ENCODE peak calls at places on chromosomes 3 and 15, in four cellular contexts. I is cardiac muscle cell; T is SW480; S is stimulated activated CD4-positive, alpha-beta T cell treated with anti-CD3 and anti-CD28 coated beads, Interleukin-4, amount 100 ng/mL, for 24 hours. P is an unnamed sample.

GRCh38 chr3:127690823-127691452 is 18.2 kb downstream of the ABTB1 start:
- DNase-seq in I (peak; percentile 64), T (peak; percentile 80), S (no peak), P (no peak)

GRCh38 chr3:12345141-12345561 is 56.3 kb downstream of the PPARG start:
- DNase-seq in I (no peak), S (no peak), T (peak; percentile 82), P (no peak)

GRCh38 chr3:185089343-185089742 is 63.5 kb downstream of the C3orf70 start:
- DNase-seq in T (no peak), I (no peak), S (no peak), P (no peak)

GRCh38 chr3:157098121-157098822 is 61.7 kb downstream of the CCNL1 start:
- DNase-seq in T (no peak), I (no peak), S (no peak), P (no peak)

GRCh38 chr3:63855333-63855940 is 8.2 kb downstream of the THOC7 start:
- DNase-seq in I (no peak), S (no peak), T (no peak), P (no peak)

GRCh38 chr15:85757939-85758654 is 36.6 kb downstream of the KLHL25 start:
- DNase-seq in I (no peak), S (no peak), T (no peak), P (no peak)

GRCh38 chr3:47428585-47429145 is 47.1 kb downstream of the SCAP start:
- DNase-seq in T (no peak), S (no peak), I (no peak), P (no peak)

GRCh38 chr3:179526989-179527391 is 35.7 kb upstream of the ACTL6A start:
- DNase-seq in T (peak; percentile 19), S (no peak), I (peak; percentile 42), P (no peak)

GRCh38 chr3:147688868-147689267 is 279.7 kb downstream of the ZIC1 start:
- DNase-seq in S (no peak), I (no peak), T (no peak), P (no peak)

GRCh38 chr3:178703268-178703975 is 167.2 kb downstream of the KCNMB2 start:
- DNase-seq in T (no peak), I (no peak), S (no peak), P (no peak)

GRCh38 chr3:64295594-64295993 is 70.3 kb upstream of the PRICKLE2 start:
- DNase-seq in S (no peak), T (no peak), I (no peak), P (no peak)

GRCh38 chr3:6844723-6845122 is 16.2 kb upstream of the GRM7 start:
- DNase-seq in T (no peak), I (no peak), S (no peak), P (no peak)

GRCh38 chr3:77373619-77374018 is 333.7 kb downstream of the ROBO2 start:
- DNase-seq in S (no peak), T (no peak), I (no peak), P (no peak)

GRCh38 chr3:152298393-152299242 is 29.9 kb downstream of the MBNL1 start:
- DNase-seq in I (peak; percentile 45), T (peak; percentile 62), S (peak; percentile 75), P (peak; percentile 36)

GRCh38 chr3:87694678-87695077 is 364.1 kb downstream of the CGGBP1 start:
- DNase-seq in S (no peak), I (peak; percentile 5), T (no peak), P (no peak)

GRCh38 chr15:49313650-49314049 is 109.4 kb upstream of the FGF7 start:
- DNase-seq in S (no peak), I (no peak), T (no peak), P (no peak)